ENCODE peak calls at places on chromosomes 13 and 19, in six cellular contexts. P is NCI-H1930, H is SHP77, W is aorta, I is activated gamma-delta T cell treated with Interleukin-2 at 50 U/mL for 16 hours, N is MCF 10A. K is an unnamed sample.

GRCh38 chr13:71524245-71525002 is 342.6 kb downstream of the DACH1 start:
- DNase-seq in I (no peak), P (no peak), H (no peak), N (no peak), W (no peak), K (no peak)

GRCh38 chr13:66940113-66940512 is 290.0 kb downstream of the PCDH9 start:
- DNase-seq in H (no peak), P (no peak), N (peak), W (no peak), I (no peak), K (no peak)

GRCh38 chr13:40059540-40060232 is 404.2 kb downstream of the COG6 start:
- DNase-seq in N (peak), W (no peak), I (no peak), H (no peak), P (no peak), K (no peak)

GRCh38 chr19:6464070-6464873 is at the start of gene CRB3:
- DNase-seq in W (no peak), H (no peak), P (peak), I (peak), N (peak), K (no peak)

GRCh38 chr19:42352216-42352892 is 26.9 kb downstream of the MEGF8 start:
- DNase-seq in P (no peak), N (no peak), H (no peak), W (no peak), I (no peak), K (no peak)

GRCh38 chr13:48449656-48450055 is 36.7 kb upstream of the LPAR6 start:
- DNase-seq in I (no peak), N (no peak), P (no peak), H (no peak), W (no peak), K (no peak)

GRCh38 chr13:48533986-48534600 is 1.2 kb upstream of the RCBTB2 start:
- DNase-seq in W (no peak), N (no peak), P (no peak), H (no peak), I (no peak), K (no peak)

GRCh38 chr13:39976481-39976880 is 321.0 kb downstream of the COG6 start:
- DNase-seq in I (no peak), P (no peak), N (no peak), H (no peak), W (no peak), K (no peak)

K was measured in endothelial cell.